ENCODE peak calls at places on chromosomes 1 and 21, in eight cellular contexts. One of them, this sample, is unnamed.

GRCh38 chr1:72241397-72241796 is 40.9 kb downstream of the NEGR1 start:
- DNase-seq in upper lobe of left lung: no peak
- DNase-seq in HCT116: no peak
- DNase-seq in K562: no peak
- DNase-seq in adrenal gland: no peak
- DNase-seq in gastrocnemius medialis: no peak
- DNase-seq in A549: no peak
- DNase-seq in right lobe of liver: no peak
- DNase-seq in this sample: no peak

GRCh38 chr1:235397733-235398132 is 30.5 kb downstream of the TBCE start:
- DNase-seq in upper lobe of left lung: no peak
- DNase-seq in HCT116: no peak
- DNase-seq in K562: no peak
- DNase-seq in adrenal gland: no peak
- DNase-seq in gastrocnemius medialis: no peak
- DNase-seq in A549: peak; percentile 49
- DNase-seq in right lobe of liver: no peak
- DNase-seq in this sample: no peak

GRCh38 chr1:62904537-62904936 is 120.6 kb downstream of the ATG4C start:
- DNase-seq in upper lobe of left lung: no peak
- DNase-seq in HCT116: no peak
- DNase-seq in K562: no peak
- DNase-seq in adrenal gland: no peak
- DNase-seq in gastrocnemius medialis: no peak
- DNase-seq in A549: no peak
- DNase-seq in right lobe of liver: no peak
- DNase-seq in this sample: no peak

GRCh38 chr1:93591291-93591832 is 90.3 kb downstream of the BCAR3 start:
- DNase-seq in upper lobe of left lung: no peak
- DNase-seq in HCT116: no peak
- DNase-seq in K562: no peak
- DNase-seq in adrenal gland: no peak
- DNase-seq in gastrocnemius medialis: no peak
- DNase-seq in A549: peak; percentile 55
- DNase-seq in right lobe of liver: no peak
- DNase-seq in this sample: no peak

GRCh38 chr1:79325705-79326104 is 319.2 kb upstream of the ADGRL4 start:
- DNase-seq in upper lobe of left lung: no peak
- DNase-seq in HCT116: no peak
- DNase-seq in K562: no peak
- DNase-seq in adrenal gland: no peak
- DNase-seq in gastrocnemius medialis: no peak
- DNase-seq in A549: no peak
- DNase-seq in right lobe of liver: no peak
- DNase-seq in this sample: no peak

GRCh38 chr1:230788561-230789275 is 41.5 kb downstream of the CAPN9 start:
- DNase-seq in upper lobe of left lung: no peak
- DNase-seq in HCT116: no peak
- DNase-seq in K562: no peak
- DNase-seq in adrenal gland: no peak
- DNase-seq in gastrocnemius medialis: no peak
- DNase-seq in A549: no peak
- DNase-seq in right lobe of liver: no peak
- DNase-seq in this sample: no peak

GRCh38 chr1:224528900-224529299 is 87.2 kb upstream of the CNIH3 start:
- DNase-seq in upper lobe of left lung: no peak
- DNase-seq in HCT116: no peak
- DNase-seq in K562: peak; percentile 70
- DNase-seq in adrenal gland: no peak
- DNase-seq in gastrocnemius medialis: no peak
- DNase-seq in A549: peak; percentile 23
- DNase-seq in right lobe of liver: no peak
- DNase-seq in this sample: no peak

GRCh38 chr21:36697473-36698159 is 1.3 kb upstream of the SIM2 start:
- DNase-seq in upper lobe of left lung: no peak
- DNase-seq in HCT116: no peak
- DNase-seq in K562: no peak
- DNase-seq in adrenal gland: no peak
- DNase-seq in gastrocnemius medialis: no peak
- DNase-seq in A549: no peak
- DNase-seq in right lobe of liver: no peak
- DNase-seq in this sample: no peak

GRCh38 chr1:1120866-1121563 is 5.1 kb upstream of the C1orf159 start:
- DNase-seq in upper lobe of left lung: no peak
- DNase-seq in HCT116: no peak
- DNase-seq in K562: no peak
- DNase-seq in adrenal gland: no peak
- DNase-seq in gastrocnemius medialis: no peak
- DNase-seq in A549: no peak
- DNase-seq in right lobe of liver: no peak
- DNase-seq in this sample: peak; percentile 50

GRCh38 chr1:72262735-72263134 is 19.6 kb downstream of the NEGR1 start:
- DNase-seq in upper lobe of left lung: no peak
- DNase-seq in HCT116: no peak
- DNase-seq in K562: no peak
- DNase-seq in adrenal gland: no peak
- DNase-seq in gastrocnemius medialis: no peak
- DNase-seq in A549: no peak
- DNase-seq in right lobe of liver: no peak
- DNase-seq in this sample: no peak

GRCh38 chr1:166167395-166167922 is 658 bp upstream of the FAM78B start:
- DNase-seq in upper lobe of left lung: no peak
- DNase-seq in HCT116: no peak
- DNase-seq in K562: peak; percentile 5
- DNase-seq in adrenal gland: no peak
- DNase-seq in gastrocnemius medialis: no peak
- DNase-seq in A549: no peak
- DNase-seq in right lobe of liver: no peak
- DNase-seq in this sample: no peak

GRCh38 chr21:36700961-36701911 is 2.3 kb downstream of the SIM2 start:
- DNase-seq in upper lobe of left lung: no peak
- DNase-seq in HCT116: no peak
- DNase-seq in K562: no peak
- DNase-seq in adrenal gland: no peak
- DNase-seq in gastrocnemius medialis: no peak
- DNase-seq in A549: no peak
- DNase-seq in right lobe of liver: no peak
- DNase-seq in this sample: no peak

GRCh38 chr1:38858833-38859560 is 575 bp downstream of the RRAGC start:
- DNase-seq in upper lobe of left lung: peak; percentile 84
- DNase-seq in HCT116: peak; percentile 21
- DNase-seq in K562: peak; percentile 54
- DNase-seq in adrenal gland: peak; percentile 75
- DNase-seq in gastrocnemius medialis: peak; percentile 75
- DNase-seq in A549: peak; percentile 18
- DNase-seq in right lobe of liver: peak; percentile 83
- DNase-seq in this sample: peak; percentile 77

GRCh38 chr21:32690085-32690484 is 37.7 kb downstream of the SYNJ1 start:
- DNase-seq in upper lobe of left lung: no peak
- DNase-seq in HCT116: no peak
- DNase-seq in K562: no peak
- DNase-seq in adrenal gland: no peak
- DNase-seq in gastrocnemius medialis: no peak
- DNase-seq in A549: no peak
- DNase-seq in right lobe of liver: no peak
- DNase-seq in this sample: no peak

GRCh38 chr21:44364151-44365053 is 11.0 kb downstream of the TRPM2 start:
- DNase-seq in upper lobe of left lung: no peak
- DNase-seq in HCT116: no peak
- DNase-seq in K562: no peak
- DNase-seq in adrenal gland: peak; percentile 8
- DNase-seq in gastrocnemius medialis: no peak
- DNase-seq in A549: no peak
- DNase-seq in right lobe of liver: peak; percentile 40
- DNase-seq in this sample: peak; percentile 22

GRCh38 chr1:19123837-19124236 is 86.2 kb downstream of the UBR4 start:
- DNase-seq in upper lobe of left lung: no peak
- DNase-seq in HCT116: no peak
- DNase-seq in K562: no peak
- DNase-seq in adrenal gland: no peak
- DNase-seq in gastrocnemius medialis: no peak
- DNase-seq in A549: no peak
- DNase-seq in right lobe of liver: no peak
- DNase-seq in this sample: no peak
- H3K27ac ChIP-seq in upper lobe of left lung: no peak overlapping the region
- H3K27ac ChIP-seq in HCT116: no peak overlapping the region
- H3K27ac ChIP-seq in K562: no peak overlapping the region
- H3K27ac ChIP-seq in adrenal gland: no peak overlapping the region
- H3K27ac ChIP-seq in gastrocnemius medialis: no peak overlapping the region
- H3K27ac ChIP-seq in A549: no peak overlapping the region
- H3K27ac ChIP-seq in right lobe of liver: no peak overlapping the region
- H3K27ac ChIP-seq in this sample: no peak overlapping the region

GRCh38 chr1:205810448-205811157 is 2.4 kb downstream of the SLC41A1 start:
- DNase-seq in upper lobe of left lung: no peak
- DNase-seq in HCT116: no peak
- DNase-seq in K562: peak; percentile 52
- DNase-seq in adrenal gland: no peak
- DNase-seq in gastrocnemius medialis: no peak
- DNase-seq in A549: peak; percentile 17
- DNase-seq in right lobe of liver: no peak
- DNase-seq in this sample: no peak

GRCh38 chr1:205812271-205812877 is 624 bp downstream of the SLC41A1 start:
- DNase-seq in upper lobe of left lung: peak; percentile 28
- DNase-seq in HCT116: no peak
- DNase-seq in K562: peak; percentile 49
- DNase-seq in adrenal gland: no peak
- DNase-seq in gastrocnemius medialis: no peak
- DNase-seq in A549: no peak
- DNase-seq in right lobe of liver: no peak
- DNase-seq in this sample: peak; percentile 70

GRCh38 chr1:205811660-205812059 is 1.3 kb downstream of the SLC41A1 start:
- DNase-seq in upper lobe of left lung: peak; percentile 72
- DNase-seq in HCT116: no peak
- DNase-seq in K562: peak; percentile 88
- DNase-seq in adrenal gland: peak; percentile 86
- DNase-seq in gastrocnemius medialis: peak; percentile 50
- DNase-seq in A549: no peak
- DNase-seq in right lobe of liver: no peak
- DNase-seq in this sample: no peak

GRCh38 chr1:205813755-205814058 is 709 bp upstream of the SLC41A1 start:
- DNase-seq in upper lobe of left lung: no peak
- DNase-seq in HCT116: peak; percentile 32
- DNase-seq in K562: no peak
- DNase-seq in adrenal gland: no peak
- DNase-seq in gastrocnemius medialis: no peak
- DNase-seq in A549: peak; percentile 64
- DNase-seq in right lobe of liver: no peak
- DNase-seq in this sample: no peak

GRCh38 chr1:205812878-205813754 is at the start of gene SLC41A1:
- DNase-seq in upper lobe of left lung: peak; percentile 96
- DNase-seq in HCT116: peak; percentile 76
- DNase-seq in K562: peak; percentile 95
- DNase-seq in adrenal gland: peak; percentile 96
- DNase-seq in gastrocnemius medialis: peak; percentile 96
- DNase-seq in A549: peak; percentile 90
- DNase-seq in right lobe of liver: peak; percentile 95
- DNase-seq in this sample: peak; percentile 98
- TF ChIP-seq POLR2A in upper lobe of left lung: peak; percentile 59
- TF ChIP-seq POLR2A in HCT116: peak; percentile 68
- TF ChIP-seq POLR2A in K562: peak; percentile 68
- TF ChIP-seq POLR2A in adrenal gland: peak; percentile 18
- TF ChIP-seq POLR2A in gastrocnemius medialis: peak; percentile 97
- TF ChIP-seq POLR2A in A549: peak; percentile 56
- TF ChIP-seq POLR2A in right lobe of liver: peak; percentile 70
- TF ChIP-seq POLR2A in this sample: peak; percentile 66

GRCh38 chr1:17671741-17672140 is 83.4 kb upstream of the ACTL8 start:
- DNase-seq in upper lobe of left lung: no peak
- DNase-seq in HCT116: no peak
- DNase-seq in K562: no peak
- DNase-seq in adrenal gland: no peak
- DNase-seq in gastrocnemius medialis: no peak
- DNase-seq in A549: no peak
- DNase-seq in right lobe of liver: no peak
- DNase-seq in this sample: no peak
- H3K27ac ChIP-seq in upper lobe of left lung: no peak overlapping the region
- H3K27ac ChIP-seq in HCT116: no peak overlapping the region
- H3K27ac ChIP-seq in K562: no peak overlapping the region
- H3K27ac ChIP-seq in adrenal gland: peak overlapping the region; percentile 17
- H3K27ac ChIP-seq in gastrocnemius medialis: no peak overlapping the region
- H3K27ac ChIP-seq in A549: no peak overlapping the region
- H3K27ac ChIP-seq in right lobe of liver: no peak overlapping the region
- H3K27ac ChIP-seq in this sample: no peak overlapping the region

GRCh38 chr1:46399307-46399706 is 5.2 kb downstream of the FAAH start:
- DNase-seq in upper lobe of left lung: no peak
- DNase-seq in HCT116: no peak
- DNase-seq in K562: no peak
- DNase-seq in adrenal gland: no peak
- DNase-seq in gastrocnemius medialis: no peak
- DNase-seq in A549: no peak
- DNase-seq in right lobe of liver: no peak
- DNase-seq in this sample: peak; percentile 51

GRCh38 chr1:46393510-46393909 is 607 bp upstream of the FAAH start:
- DNase-seq in upper lobe of left lung: no peak
- DNase-seq in HCT116: no peak
- DNase-seq in K562: no peak
- DNase-seq in adrenal gland: no peak
- DNase-seq in gastrocnemius medialis: no peak
- DNase-seq in A549: no peak
- DNase-seq in right lobe of liver: no peak
- DNase-seq in this sample: peak; percentile 33

GRCh38 chr1:46396429-46397398 is 2.6 kb downstream of the FAAH start:
- DNase-seq in upper lobe of left lung: no peak
- DNase-seq in HCT116: no peak
- DNase-seq in K562: no peak
- DNase-seq in adrenal gland: no peak
- DNase-seq in gastrocnemius medialis: no peak
- DNase-seq in A549: no peak
- DNase-seq in right lobe of liver: no peak
- DNase-seq in this sample: peak; percentile 40

GRCh38 chr1:46394872-46395465 is 852 bp downstream of the FAAH start:
- DNase-seq in upper lobe of left lung: no peak
- DNase-seq in HCT116: no peak
- DNase-seq in K562: no peak
- DNase-seq in adrenal gland: no peak
- DNase-seq in gastrocnemius medialis: no peak
- DNase-seq in A549: no peak
- DNase-seq in right lobe of liver: peak; percentile 64
- DNase-seq in this sample: peak; percentile 70

DNA sequence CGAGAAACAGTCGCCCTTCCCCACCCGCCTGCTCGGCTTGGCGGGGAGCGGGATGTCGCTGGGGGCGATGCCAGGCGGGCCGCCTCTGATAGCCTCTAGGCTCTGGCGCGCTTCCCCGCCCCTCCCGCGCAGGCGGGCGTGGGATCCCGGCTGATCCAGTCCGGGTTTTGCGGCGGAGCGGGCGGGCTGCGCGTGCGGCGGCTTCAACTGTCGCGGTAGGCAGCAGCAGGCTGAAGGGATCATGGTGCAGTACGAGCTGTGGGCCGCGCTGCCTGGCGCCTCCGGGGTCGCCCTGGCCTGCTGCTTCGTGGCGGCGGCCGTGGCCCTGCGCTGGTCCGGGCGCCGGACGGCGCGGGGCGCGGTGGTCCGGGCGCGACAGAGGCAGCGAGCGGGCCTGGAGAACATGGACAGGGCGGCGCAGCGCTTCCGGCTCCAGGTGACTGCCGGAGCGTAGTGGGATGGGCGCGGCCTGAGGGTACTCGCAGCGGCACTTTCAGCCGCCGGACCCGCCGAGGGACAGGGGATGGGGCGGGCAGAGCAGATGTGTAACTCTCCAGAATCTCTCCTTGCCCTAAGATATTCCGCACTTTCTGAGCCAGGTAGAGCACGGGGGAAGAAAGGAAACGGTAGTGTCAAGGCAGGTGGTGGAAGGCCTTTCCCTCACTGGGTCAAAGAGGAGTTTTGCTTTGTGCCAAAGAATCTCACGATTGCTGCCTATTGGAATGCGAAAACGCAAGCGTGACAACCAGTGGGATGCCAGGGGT is at the start of gene FAAH:
- DNase-seq in upper lobe of left lung: peak; percentile 75
- DNase-seq in HCT116: peak; percentile 48
- DNase-seq in K562: no peak
- DNase-seq in adrenal gland: peak; percentile 72
- DNase-seq in gastrocnemius medialis: peak; percentile 33
- DNase-seq in A549: no peak
- DNase-seq in right lobe of liver: peak; percentile 87
- DNase-seq in this sample: peak; percentile 80
- TF ChIP-seq POLR2A in upper lobe of left lung: peak; percentile 40
- TF ChIP-seq POLR2A in HCT116: peak; percentile 53
- TF ChIP-seq POLR2A in K562: no peak
- TF ChIP-seq POLR2A in adrenal gland: peak; percentile 80
- TF ChIP-seq POLR2A in gastrocnemius medialis: peak; percentile 53
- TF ChIP-seq POLR2A in A549: no peak
- TF ChIP-seq POLR2A in right lobe of liver: peak; percentile 78
- TF ChIP-seq POLR2A in this sample: no peak